ENCODE peak calls at places on chromosome 11, in five cellular contexts. P is H9, K is mesenchymal stem cell, U is H1, S is trophoblast cell. L is an unnamed sample.
A peak's percentile ranks its signal among the peaks of the same experiment; 100 is the strongest.

GRCh38 chr11:35087648-35088047 is 51.3 kb upstream of the CD44 start:
- DNase-seq in S (no peak), K (peak; percentile 78), P (no peak), U (no peak), L (no peak)

GRCh38 chr11:65434057-65434666 is 11.6 kb downstream of the NEAT1 start:
- DNase-seq in K (peak; percentile 80), P (no peak), U (no peak), S (peak; percentile 30), L (no peak)

GRCh38 chr11:126808851-126809250 is 191.7 kb downstream of the KIRREL3 start:
- DNase-seq in P (no peak), K (no peak), S (no peak), U (no peak), L (no peak)

GRCh38 chr11:30016588-30017363 is at the start of gene KCNA4:
- DNase-seq in U (no peak), P (peak; percentile 66), K (no peak), S (no peak), L (peak; percentile 66)

GRCh38 chr11:75325713-75326438 is 25.6 kb downstream of the ARRB1 start:
- DNase-seq in K (peak; percentile 91), P (no peak), S (no peak), U (no peak), L (no peak)

GRCh38 chr11:34614334-34615113 is 6.4 kb upstream of the EHF start:
- DNase-seq in S (no peak), P (no peak), U (no peak), K (peak; percentile 28), L (no peak)

GRCh38 chr11:30210357-30210756 is 20.5 kb upstream of the FSHB start:
- DNase-seq in U (no peak), S (no peak), K (no peak), P (no peak), L (no peak)

GRCh38 chr11:115712296-115712695 is 208.1 kb upstream of the CADM1 start:
- DNase-seq in K (no peak), P (no peak), S (no peak), U (no peak), L (no peak)

GRCh38 chr11:16361108-16361869 is 4.9 kb upstream of the SOX6 start:
- DNase-seq in K (no peak), U (no peak), S (no peak), P (no peak), L (no peak)

GRCh38 chr11:4881860-4882500 is at the start of gene OR51T1:
- DNase-seq in U (no peak), K (peak; percentile 16), S (no peak), P (no peak), L (no peak)

GRCh38 chr11:134712228-134713145 is 300.4 kb upstream of the B3GAT1 start:
- DNase-seq in P (no peak), U (no peak), K (no peak), S (no peak), L (no peak)

GRCh38 chr11:83711035-83711630 is 425.0 kb upstream of the CCDC90B start:
- DNase-seq in S (peak; percentile 7), K (no peak), P (no peak), U (no peak), L (no peak)

GRCh38 chr11:106668147-106668546 is 350.1 kb downstream of the GUCY1A2 start:
- DNase-seq in K (peak; percentile 13), P (no peak), U (no peak), S (no peak), L (no peak)

GRCh38 chr11:35173620-35174278 is 34.8 kb downstream of the CD44 start:
- DNase-seq in P (no peak), U (no peak), S (peak; percentile 23), K (no peak), L (no peak)

GRCh38 chr11:60858731-60859464 is 3.1 kb upstream of the PTGDR2 start:
- DNase-seq in S (no peak), U (no peak), P (no peak), K (no peak), L (no peak)

GRCh38 chr11:133541331-133542095 is 9.2 kb upstream of the OPCML start:
- DNase-seq in U (peak; percentile 57), P (peak; percentile 94), S (no peak), K (no peak), L (peak; percentile 57)

GRCh38 chr11:95322546-95322945 is 91.5 kb upstream of the SESN3 start:
- DNase-seq in K (no peak), U (no peak), P (no peak), S (no peak), L (no peak)

GRCh38 chr11:68317147-68317785 is 4.9 kb downstream of the LRP5 start:
- DNase-seq in P (peak; percentile 32), U (no peak), S (no peak), K (no peak), L (no peak)

GRCh38 chr11:112174789-112175595 is at the start of gene BCO2:
- DNase-seq in K (peak; percentile 96), S (peak; percentile 83), U (no peak), P (peak; percentile 67), L (peak; percentile 81)

GRCh38 chr11:133619397-133619796 is 87.1 kb upstream of the OPCML start:
- DNase-seq in U (no peak), P (peak; percentile 50), S (no peak), K (no peak), L (no peak)

GRCh38 chr11:14546672-14547071 is 26.5 kb upstream of the PSMA1 start:
- DNase-seq in P (no peak), U (no peak), S (no peak), K (no peak), L (no peak)

GRCh38 chr11:71488086-71488967 is 35.3 kb downstream of the NADSYN1 start:
- DNase-seq in U (no peak), S (peak; percentile 93), P (peak; percentile 49), K (peak; percentile 38), L (peak; percentile 4)

GRCh38 chr11:118081241-118081958 is 4.5 kb downstream of the TMPRSS4 start:
- DNase-seq in S (no peak), U (no peak), P (no peak), K (no peak), L (no peak)

GRCh38 chr11:18802381-18803257 is 11.0 kb upstream of the PTPN5 start:
- DNase-seq in U (no peak), S (peak; percentile 73), P (peak; percentile 61), K (peak; percentile 67), L (peak; percentile 57)

GRCh38 chr11:45982656-45983470 is 60.4 kb downstream of the LARGE2 start:
- DNase-seq in K (peak; percentile 83), U (peak; percentile 84), S (peak; percentile 70), P (peak; percentile 87), L (peak; percentile 42)

GRCh38 chr11:117604349-117604995 is 192.5 kb downstream of the DSCAML1 start:
- DNase-seq in P (no peak), K (peak; percentile 5), S (no peak), U (no peak), L (no peak)

GRCh38 chr11:8370812-8371515 is 107.3 kb upstream of the LMO1 start:
- DNase-seq in P (no peak), K (no peak), U (no peak), S (no peak), L (no peak)

GRCh38 chr11:86696004-86696403 is 23.6 kb upstream of the ME3 start:
- DNase-seq in U (no peak), K (peak; percentile 93), S (peak; percentile 84), P (no peak), L (no peak)

GRCh38 chr11:130509942-130510341 is 61.5 kb downstream of the ADAMTS15 start:
- DNase-seq in U (no peak), K (no peak), S (no peak), P (no peak), L (no peak)

GRCh38 chr11:104917259-104918112 is 19.2 kb upstream of the CASP12 start:
- DNase-seq in K (no peak), U (no peak), P (no peak), S (no peak), L (no peak)
- H2BK120ac ChIP-seq in K (no peak overlapping the region), U (no peak overlapping the region), P (no peak overlapping the region), S (no peak overlapping the region), L (no peak overlapping the region)

GRCh38 chr11:69704508-69705245 is 855 bp upstream of the FGF19 start:
- DNase-seq in S (peak; percentile 18), P (peak; percentile 94), K (peak; percentile 33), U (no peak), L (peak; percentile 84)

GRCh38 chr11:69708731-69709401 is 5.0 kb upstream of the FGF19 start:
- DNase-seq in K (no peak), U (no peak), P (peak; percentile 75), S (no peak), L (no peak)

GRCh38 chr11:69705246-69705856 is 1.5 kb upstream of the FGF19 start:
- DNase-seq in K (no peak), P (no peak), U (no peak), S (no peak), L (peak; percentile 59)

GRCh38 chr11:69705901-69706787 is 2.3 kb upstream of the FGF19 start:
- DNase-seq in S (no peak), K (no peak), U (no peak), P (no peak), L (no peak)

DNA sequence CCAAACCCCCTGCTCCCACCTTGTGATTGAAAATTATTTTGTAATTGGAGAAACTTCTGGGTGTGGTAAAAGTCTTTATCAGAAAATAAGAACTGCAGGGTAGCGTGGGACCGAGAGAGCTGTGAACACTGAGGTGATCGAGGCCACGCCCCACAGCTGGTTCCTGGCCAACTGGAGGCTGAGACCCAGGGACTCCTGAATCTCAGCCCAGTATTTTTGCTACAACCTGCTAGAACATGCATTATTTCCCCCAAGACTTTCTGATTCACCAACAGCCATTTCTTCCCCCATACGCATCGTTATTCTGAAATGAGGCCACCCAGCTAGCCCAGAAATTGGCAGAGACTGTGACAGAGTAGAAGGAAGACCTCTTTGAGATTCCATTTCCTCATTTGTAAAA is 3.3 kb upstream of the FGF19 start:
- DNase-seq in P (no peak), U (no peak), S (no peak), K (no peak), L (no peak)
- H2BK12ac ChIP-seq in P (no peak overlapping the region), U (no peak overlapping the region), S (no peak overlapping the region), K (no peak overlapping the region), L (no peak overlapping the region)

GRCh38 chr11:23423119-23423518 is 562.8 kb upstream of the CCDC179 start:
- DNase-seq in P (no peak), S (no peak), U (no peak), K (no peak), L (no peak)

GRCh38 chr11:23423656-23424055 is 563.4 kb upstream of the CCDC179 start:
- DNase-seq in S (no peak), K (no peak), P (no peak), U (no peak), L (no peak)

GRCh38 chr11:23425379-23425778 is 565.1 kb upstream of the CCDC179 start:
- DNase-seq in P (no peak), K (no peak), U (no peak), S (no peak), L (no peak)
- H2BK120ac ChIP-seq in P (no peak overlapping the region), K (no peak overlapping the region), U (no peak overlapping the region), S (no peak overlapping the region), L (no peak overlapping the region)

DNA sequence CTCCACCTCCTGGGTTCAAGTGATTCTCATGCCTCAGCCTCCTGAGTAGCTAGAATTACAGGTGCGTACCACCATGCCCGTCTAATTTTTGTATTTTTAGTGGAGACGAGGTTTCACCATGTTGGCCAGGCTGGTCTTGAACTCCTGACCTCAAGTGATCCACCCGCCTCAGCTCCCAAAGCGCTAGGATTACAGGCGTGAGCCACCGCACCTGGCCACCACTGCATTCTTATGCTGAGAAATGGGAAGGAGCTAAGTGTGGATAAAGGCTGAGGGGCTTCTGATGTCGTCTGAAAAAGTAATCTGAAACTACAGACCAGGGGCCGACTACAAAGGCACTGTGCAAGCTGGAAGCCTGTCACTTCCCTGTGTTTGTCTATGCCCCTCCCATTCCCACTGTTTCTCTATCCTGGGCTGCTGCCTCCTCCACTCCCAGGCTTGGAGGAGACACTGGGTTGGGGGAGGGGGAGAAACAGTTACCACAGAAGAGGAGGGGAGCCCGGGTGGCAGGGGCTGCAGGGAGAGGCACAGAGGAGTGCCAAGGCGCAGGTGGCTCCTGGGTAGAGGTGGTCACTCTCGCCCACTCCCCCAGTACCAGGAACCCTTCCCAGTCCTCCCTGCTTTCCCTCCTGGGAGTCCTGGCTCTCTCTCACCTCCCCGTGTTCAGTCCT is 2.9 kb upstream of the MTA2 start:
- DNase-seq in P (peak; percentile 57), K (peak; percentile 44), U (no peak), S (no peak), L (peak; percentile 70)
- H2BK12ac ChIP-seq in P (no peak overlapping the region), K (no peak overlapping the region), U (no peak overlapping the region), S (no peak overlapping the region), L (no peak overlapping the region)